ENCODE peak calls at places on chromosomes 4 and X, in eight cellular contexts. F, O, W, Q, Z, R, J and D are unnamed samples.

GRCh38 chr4:121697626-121698025 is 846 bp upstream of the ANXA5 start:
- DNase-seq in F (no peak), O (no peak), W (no peak), Q (no peak), Z (no peak), R (no peak), J (no peak), D (no peak)

GRCh38 chr4:115537387-115537786 is 424.0 kb upstream of the NDST4 start:
- DNase-seq in F (peak; percentile 48), O (no peak), W (no peak), Q (peak; percentile 1), Z (peak; percentile 12), R (no peak), J (no peak), D (peak; percentile 9)

GRCh38 chrX:16882188-16882587 is 12.0 kb upstream of the RBBP7 start:
- DNase-seq in F (peak; percentile 24), O (peak; percentile 32), W (peak; percentile 60), Q (peak; percentile 67), Z (no peak), R (peak; percentile 5), J (peak; percentile 20), D (peak; percentile 33)

GRCh38 chrX:82676386-82676785 is 831.7 kb upstream of the POU3F4 start:
- DNase-seq in F (no peak), O (no peak), W (no peak), Q (peak; percentile 0), Z (peak; percentile 15), R (no peak), J (no peak), D (peak; percentile 9)

GRCh38 chr4:67558493-67558892 is at the start of gene STAP1:
- DNase-seq in F (no peak), O (no peak), W (no peak), Q (peak; percentile 92), Z (no peak), R (no peak), J (no peak), D (no peak)

GRCh38 chr4:93394488-93395185 is 433.9 kb upstream of the ATOH1 start:
- DNase-seq in F (no peak), O (no peak), W (no peak), Q (no peak), Z (no peak), R (no peak), J (no peak), D (peak; percentile 60)

GRCh38 chr4:5710962-5711478 is at the start of gene EVC:
- DNase-seq in F (peak; percentile 89), O (peak; percentile 74), W (no peak), Q (no peak), Z (no peak), R (peak; percentile 85), J (peak; percentile 58), D (peak; percentile 81)

GRCh38 chr4:127048371-127049085 is 584.2 kb upstream of the INTU start:
- DNase-seq in F (no peak), O (no peak), W (no peak), Q (no peak), Z (no peak), R (no peak), J (no peak), D (peak; percentile 39)

GRCh38 chrX:103791826-103792458 is 15.3 kb downstream of the PLP1 start:
- DNase-seq in F (no peak), O (no peak), W (no peak), Q (no peak), Z (no peak), R (no peak), J (no peak), D (no peak)

GRCh38 chr4:11700751-11701226 is 272.1 kb upstream of the HS3ST1 start:
- DNase-seq in F (no peak), O (no peak), W (no peak), Q (no peak), Z (peak; percentile 48), R (no peak), J (peak; percentile 91), D (peak; percentile 28)

GRCh38 chr4:10664408-10664807 is 20.2 kb downstream of the CLNK start:
- DNase-seq in F (no peak), O (no peak), W (no peak), Q (no peak), Z (no peak), R (peak; percentile 8), J (peak; percentile 45), D (peak; percentile 90)

GRCh38 chrX:123698979-123699378 is 33.9 kb downstream of the THOC2 start:
- DNase-seq in F (no peak), O (no peak), W (no peak), Q (no peak), Z (no peak), R (peak; percentile 4), J (no peak), D (peak; percentile 9)

GRCh38 chrX:77595848-77596247 is 148.7 kb downstream of the FGF16 start:
- DNase-seq in F (no peak), O (no peak), W (no peak), Q (no peak), Z (no peak), R (no peak), J (no peak), D (peak; percentile 1)

GRCh38 chr4:104906274-104906673 is 240.4 kb upstream of the TET2 start:
- DNase-seq in F (no peak), O (no peak), W (no peak), Q (no peak), Z (no peak), R (no peak), J (no peak), D (peak; percentile 21)

GRCh38 chrX:113399501-113400192 is 559.0 kb upstream of the AMOT start:
- DNase-seq in F (no peak), O (no peak), W (no peak), Q (no peak), Z (peak; percentile 3), R (no peak), J (no peak), D (no peak)

DNA sequence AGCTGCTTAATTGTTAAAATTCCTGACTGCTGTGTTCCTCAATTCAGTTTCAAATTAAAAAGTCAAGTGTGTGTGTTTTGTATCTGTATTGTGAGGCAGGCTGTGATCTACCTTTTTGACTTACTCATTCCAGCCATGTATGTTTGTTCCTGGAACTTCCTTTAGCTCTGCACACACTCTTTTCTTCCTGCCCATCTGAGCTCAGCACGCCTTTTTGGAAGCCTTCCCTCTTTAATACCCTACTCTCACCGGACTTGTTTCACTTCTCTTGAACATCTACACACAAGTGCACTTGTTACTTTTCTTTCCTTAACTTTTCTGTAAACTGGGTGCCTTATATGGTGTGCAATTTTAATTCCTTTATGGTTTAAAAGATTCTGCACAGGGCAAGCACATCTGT is 66.3 kb upstream of the LIMCH1 start:
- DNase-seq in F (no peak), O (no peak), W (no peak), Q (no peak), Z (no peak), R (no peak), J (no peak), D (no peak)
- H3K27ac ChIP-seq in F (no peak overlapping the region), O (no peak overlapping the region), W (no peak overlapping the region), Q (no peak overlapping the region), Z (no peak overlapping the region), R (no peak overlapping the region), J (no peak overlapping the region), D (no peak overlapping the region)

GRCh38 chr4:173626277-173626676 is 96.2 kb upstream of the HAND2 start:
- DNase-seq in F (no peak), O (no peak), W (no peak), Q (peak; percentile 10), Z (no peak), R (no peak), J (no peak), D (no peak)
- H3K9me3 ChIP-seq in F (peaks cover 22% of the 10 kb centered on the region), O (no peaks in the 10 kb centered on the region), W (no peaks in the 10 kb centered on the region), Q (no peaks in the 10 kb centered on the region), Z (no peaks in the 10 kb centered on the region), R (peaks cover 46% of the 10 kb centered on the region), J (peaks cover 5% of the 10 kb centered on the region), D (no peaks in the 10 kb centered on the region)

GRCh38 chr4:144171697-144172096 is 31.2 kb upstream of the GYPA start:
- DNase-seq in F (no peak), O (no peak), W (no peak), Q (no peak), Z (no peak), R (no peak), J (no peak), D (no peak)

GRCh38 chr4:144178414-144178813 is 37.9 kb upstream of the GYPA start:
- DNase-seq in F (no peak), O (no peak), W (no peak), Q (no peak), Z (no peak), R (no peak), J (no peak), D (peak; percentile 52)

GRCh38 chr4:144179152-144179739 is 38.7 kb upstream of the GYPA start:
- DNase-seq in F (no peak), O (no peak), W (no peak), Q (no peak), Z (no peak), R (no peak), J (peak; percentile 32), D (no peak)

GRCh38 chr4:144176476-144176875 is 36.0 kb upstream of the GYPA start:
- DNase-seq in F (peak; percentile 10), O (no peak), W (no peak), Q (no peak), Z (no peak), R (no peak), J (no peak), D (peak; percentile 24)

DNA sequence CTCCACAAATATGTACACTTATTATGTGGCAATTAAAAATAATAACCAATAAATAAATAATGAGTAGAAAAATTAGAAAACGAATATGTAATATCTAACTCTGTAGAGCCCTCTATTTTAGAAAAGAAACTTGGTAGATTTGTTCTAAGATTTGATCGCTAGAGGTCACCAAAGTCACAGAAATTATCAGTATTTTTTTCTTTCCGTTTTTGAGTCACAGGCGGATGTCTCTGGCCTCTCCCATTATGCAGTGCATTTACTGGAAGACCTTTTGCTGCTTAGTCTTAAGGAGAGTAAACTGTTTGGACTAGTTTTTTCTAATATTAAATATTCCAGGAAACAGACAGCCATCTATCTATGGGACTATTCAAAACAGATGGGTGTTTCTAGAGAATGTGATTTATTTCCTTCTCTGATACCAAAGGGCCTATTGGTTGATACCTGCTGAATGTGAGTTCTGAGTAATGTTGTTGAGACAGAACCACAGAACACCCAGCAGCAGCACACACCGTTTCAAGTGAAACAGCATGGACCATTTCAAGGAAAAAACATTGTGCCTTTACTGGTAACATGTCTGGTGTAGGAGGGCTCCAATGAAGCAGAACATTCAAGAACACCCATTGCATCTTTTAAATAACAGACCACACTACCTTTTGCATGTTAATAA is 34.0 kb upstream of the GYPA start:
- DNase-seq in F (peak; percentile 70), O (no peak), W (no peak), Q (peak; percentile 54), Z (peak; percentile 44), R (no peak), J (peak; percentile 50), D (peak; percentile 58)
- TF ChIP-seq CTCF in F (peak; percentile 53), O (peak; percentile 14), W (peak; percentile 50), Q (peak; percentile 81), Z (peak; percentile 54), R (peak; percentile 65), J (peak; percentile 44), D (peak; percentile 23)

DNA sequence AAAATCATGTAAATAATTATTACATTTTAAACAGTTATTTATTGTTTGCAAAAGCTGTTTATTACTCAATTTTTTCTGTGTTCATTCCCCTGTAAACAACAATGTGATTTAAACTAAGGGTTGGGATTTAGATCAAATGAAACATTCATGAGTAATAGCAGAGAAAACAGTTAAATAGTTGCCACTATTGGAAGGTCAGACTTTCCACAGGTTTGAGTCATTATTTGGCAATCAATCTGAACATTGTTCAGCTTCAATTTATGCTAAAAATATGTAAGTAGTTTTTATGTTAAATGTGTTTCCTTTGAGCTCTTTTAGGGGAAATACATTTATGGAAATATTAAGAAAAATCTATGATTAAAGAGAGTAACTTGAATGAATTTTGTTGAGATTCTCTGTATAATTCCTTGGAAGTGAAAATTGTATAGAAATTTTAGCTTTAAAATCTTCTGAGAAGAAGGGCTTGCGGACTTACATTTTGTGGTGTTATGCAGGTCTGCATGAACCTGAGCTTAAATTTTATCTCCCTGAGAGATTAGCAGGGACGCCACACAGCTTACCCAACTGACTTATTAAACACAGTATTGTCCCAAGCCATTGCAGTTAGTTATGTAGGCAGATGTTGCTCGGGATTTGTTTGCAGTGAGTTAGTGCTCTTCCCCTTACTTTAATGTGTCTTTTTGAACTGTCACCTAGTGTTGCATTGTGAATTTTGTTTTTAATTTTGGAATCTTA is 145.0 kb downstream of the STIM2 start:
- DNase-seq in F (no peak), O (no peak), W (no peak), Q (no peak), Z (no peak), R (no peak), J (peak; percentile 67), D (peak; percentile 86)
- H3K27ac ChIP-seq in F (no peak overlapping the region), O (peak overlapping the region; percentile 43), W (no peak overlapping the region), Q (peak overlapping the region; percentile 92), Z (no peak overlapping the region), R (no peak overlapping the region), J (no peak overlapping the region), D (peak overlapping the region; percentile 56)